ENCODE peak calls at places on chromosomes 12 and 14, in six cellular contexts. One of them, this sample, is unnamed.
A peak's percentile ranks its signal among the peaks of the same experiment; 100 is the strongest.

GRCh38 chr14:29814153-29815057 is 113.2 kb downstream of the PRKD1 start:
- DNase-seq in activated CD4-positive, alpha-beta T cell treated with anti-CD3 and anti-CD28 coated beads, Interleukin-2, amount 50 U/mL, for 1 hour: no peak
- DNase-seq in left colon: no peak
- DNase-seq in fibroblast of gingiva: no peak
- DNase-seq in WTC11: no peak
- DNase-seq in CD4-positive, alpha-beta T cell: no peak
- DNase-seq in this sample: peak; percentile 26

GRCh38 chr14:29410581-29410980 is 517.1 kb downstream of the PRKD1 start:
- DNase-seq in fibroblast of gingiva: no peak
- DNase-seq in WTC11: no peak
- DNase-seq in CD4-positive, alpha-beta T cell: no peak
- DNase-seq in activated CD4-positive, alpha-beta T cell treated with anti-CD3 and anti-CD28 coated beads, Interleukin-2, amount 50 U/mL, for 1 hour: no peak
- DNase-seq in left colon: no peak
- DNase-seq in this sample: no peak

GRCh38 chr12:4743046-4743445 is 22.8 kb downstream of the GALNT8 start:
- DNase-seq in WTC11: peak; percentile 29
- DNase-seq in fibroblast of gingiva: no peak
- DNase-seq in left colon: no peak
- DNase-seq in CD4-positive, alpha-beta T cell: no peak
- DNase-seq in activated CD4-positive, alpha-beta T cell treated with anti-CD3 and anti-CD28 coated beads, Interleukin-2, amount 50 U/mL, for 1 hour: no peak
- DNase-seq in this sample: no peak

GRCh38 chr12:76536546-76536945 is 23.0 kb downstream of the OSBPL8 start:
- DNase-seq in fibroblast of gingiva: no peak
- DNase-seq in activated CD4-positive, alpha-beta T cell treated with anti-CD3 and anti-CD28 coated beads, Interleukin-2, amount 50 U/mL, for 1 hour: no peak
- DNase-seq in WTC11: no peak
- DNase-seq in left colon: no peak
- DNase-seq in CD4-positive, alpha-beta T cell: no peak
- DNase-seq in this sample: no peak

GRCh38 chr12:25705256-25705655 is 152.2 kb upstream of the LMNTD1 start:
- DNase-seq in CD4-positive, alpha-beta T cell: no peak
- DNase-seq in WTC11: no peak
- DNase-seq in activated CD4-positive, alpha-beta T cell treated with anti-CD3 and anti-CD28 coated beads, Interleukin-2, amount 50 U/mL, for 1 hour: no peak
- DNase-seq in left colon: no peak
- DNase-seq in fibroblast of gingiva: no peak
- DNase-seq in this sample: no peak

GRCh38 chr12:60148831-60149230 is 553.0 kb downstream of the SLC16A7 start:
- DNase-seq in left colon: no peak
- DNase-seq in activated CD4-positive, alpha-beta T cell treated with anti-CD3 and anti-CD28 coated beads, Interleukin-2, amount 50 U/mL, for 1 hour: no peak
- DNase-seq in fibroblast of gingiva: peak; percentile 81
- DNase-seq in WTC11: no peak
- DNase-seq in CD4-positive, alpha-beta T cell: no peak
- DNase-seq in this sample: peak; percentile 70

GRCh38 chr14:104150201-104151027 is 12.0 kb downstream of the KIF26A start:
- DNase-seq in left colon: no peak
- DNase-seq in CD4-positive, alpha-beta T cell: no peak
- DNase-seq in fibroblast of gingiva: peak; percentile 63
- DNase-seq in WTC11: peak; percentile 71
- DNase-seq in activated CD4-positive, alpha-beta T cell treated with anti-CD3 and anti-CD28 coated beads, Interleukin-2, amount 50 U/mL, for 1 hour: no peak
- DNase-seq in this sample: peak; percentile 75

GRCh38 chr12:6533653-6534157 is 612 bp upstream of the GAPDH start:
- DNase-seq in CD4-positive, alpha-beta T cell: no peak
- DNase-seq in fibroblast of gingiva: peak; percentile 86
- DNase-seq in left colon: peak; percentile 78
- DNase-seq in activated CD4-positive, alpha-beta T cell treated with anti-CD3 and anti-CD28 coated beads, Interleukin-2, amount 50 U/mL, for 1 hour: peak; percentile 23
- DNase-seq in WTC11: peak; percentile 80
- DNase-seq in this sample: peak; percentile 62

GRCh38 chr12:124548854-124549378 is 18.5 kb downstream of the NCOR2 start:
- DNase-seq in WTC11: no peak
- DNase-seq in left colon: peak; percentile 60
- DNase-seq in fibroblast of gingiva: peak; percentile 89
- DNase-seq in activated CD4-positive, alpha-beta T cell treated with anti-CD3 and anti-CD28 coated beads, Interleukin-2, amount 50 U/mL, for 1 hour: no peak
- DNase-seq in CD4-positive, alpha-beta T cell: no peak
- DNase-seq in this sample: peak; percentile 49

GRCh38 chr14:70770490-70770889 is 38.8 kb downstream of the MAP3K9 start:
- DNase-seq in CD4-positive, alpha-beta T cell: no peak
- DNase-seq in left colon: no peak
- DNase-seq in WTC11: no peak
- DNase-seq in activated CD4-positive, alpha-beta T cell treated with anti-CD3 and anti-CD28 coated beads, Interleukin-2, amount 50 U/mL, for 1 hour: no peak
- DNase-seq in fibroblast of gingiva: no peak
- DNase-seq in this sample: no peak

GRCh38 chr14:105075364-105076295 is 10.4 kb upstream of the GPR132 start:
- DNase-seq in left colon: no peak
- DNase-seq in fibroblast of gingiva: no peak
- DNase-seq in WTC11: no peak
- DNase-seq in activated CD4-positive, alpha-beta T cell treated with anti-CD3 and anti-CD28 coated beads, Interleukin-2, amount 50 U/mL, for 1 hour: no peak
- DNase-seq in CD4-positive, alpha-beta T cell: no peak
- DNase-seq in this sample: no peak

GRCh38 chr12:128267651-128268347 is 829 bp downstream of the TMEM132C start:
- DNase-seq in activated CD4-positive, alpha-beta T cell treated with anti-CD3 and anti-CD28 coated beads, Interleukin-2, amount 50 U/mL, for 1 hour: no peak
- DNase-seq in left colon: no peak
- DNase-seq in fibroblast of gingiva: no peak
- DNase-seq in CD4-positive, alpha-beta T cell: no peak
- DNase-seq in WTC11: no peak
- DNase-seq in this sample: no peak

GRCh38 chr14:76828339-76829015 is 2.3 kb downstream of the LRRC74A start:
- DNase-seq in WTC11: no peak
- DNase-seq in left colon: no peak
- DNase-seq in fibroblast of gingiva: no peak
- DNase-seq in CD4-positive, alpha-beta T cell: no peak
- DNase-seq in activated CD4-positive, alpha-beta T cell treated with anti-CD3 and anti-CD28 coated beads, Interleukin-2, amount 50 U/mL, for 1 hour: no peak
- DNase-seq in this sample: no peak

GRCh38 chr12:53703746-53704145 is 23.5 kb downstream of the CALCOCO1 start:
- DNase-seq in WTC11: no peak
- DNase-seq in activated CD4-positive, alpha-beta T cell treated with anti-CD3 and anti-CD28 coated beads, Interleukin-2, amount 50 U/mL, for 1 hour: no peak
- DNase-seq in left colon: no peak
- DNase-seq in fibroblast of gingiva: no peak
- DNase-seq in CD4-positive, alpha-beta T cell: no peak
- DNase-seq in this sample: no peak

GRCh38 chr12:114853003-114853529 is 169.1 kb upstream of the TBX3 start:
- DNase-seq in activated CD4-positive, alpha-beta T cell treated with anti-CD3 and anti-CD28 coated beads, Interleukin-2, amount 50 U/mL, for 1 hour: no peak
- DNase-seq in left colon: no peak
- DNase-seq in fibroblast of gingiva: peak; percentile 66
- DNase-seq in WTC11: no peak
- DNase-seq in CD4-positive, alpha-beta T cell: no peak
- DNase-seq in this sample: no peak

GRCh38 chr14:39582028-39582654 is 149.9 kb upstream of the FBXO33 start:
- DNase-seq in left colon: no peak
- DNase-seq in fibroblast of gingiva: no peak
- DNase-seq in activated CD4-positive, alpha-beta T cell treated with anti-CD3 and anti-CD28 coated beads, Interleukin-2, amount 50 U/mL, for 1 hour: no peak
- DNase-seq in WTC11: no peak
- DNase-seq in CD4-positive, alpha-beta T cell: no peak
- DNase-seq in this sample: no peak

GRCh38 chr12:47302111-47302597 is 222.4 kb upstream of the AMIGO2 start:
- DNase-seq in WTC11: no peak
- DNase-seq in activated CD4-positive, alpha-beta T cell treated with anti-CD3 and anti-CD28 coated beads, Interleukin-2, amount 50 U/mL, for 1 hour: no peak
- DNase-seq in CD4-positive, alpha-beta T cell: no peak
- DNase-seq in fibroblast of gingiva: no peak
- DNase-seq in left colon: no peak
- DNase-seq in this sample: no peak

GRCh38 chr14:73245401-73246325 is 8.4 kb downstream of the PAPLN start:
- DNase-seq in left colon: no peak
- DNase-seq in WTC11: peak; percentile 57
- DNase-seq in fibroblast of gingiva: peak; percentile 61
- DNase-seq in activated CD4-positive, alpha-beta T cell treated with anti-CD3 and anti-CD28 coated beads, Interleukin-2, amount 50 U/mL, for 1 hour: peak; percentile 22
- DNase-seq in CD4-positive, alpha-beta T cell: peak; percentile 15
- DNase-seq in this sample: no peak

GRCh38 chr12:2082321-2082720 is 29.5 kb downstream of the CACNA1C start:
- DNase-seq in fibroblast of gingiva: no peak
- DNase-seq in WTC11: no peak
- DNase-seq in activated CD4-positive, alpha-beta T cell treated with anti-CD3 and anti-CD28 coated beads, Interleukin-2, amount 50 U/mL, for 1 hour: no peak
- DNase-seq in CD4-positive, alpha-beta T cell: no peak
- DNase-seq in left colon: no peak
- DNase-seq in this sample: no peak

GRCh38 chr14:58085877-58086276 is 66.1 kb downstream of the ARMH4 start:
- DNase-seq in fibroblast of gingiva: no peak
- DNase-seq in activated CD4-positive, alpha-beta T cell treated with anti-CD3 and anti-CD28 coated beads, Interleukin-2, amount 50 U/mL, for 1 hour: no peak
- DNase-seq in WTC11: no peak
- DNase-seq in left colon: no peak
- DNase-seq in CD4-positive, alpha-beta T cell: no peak
- DNase-seq in this sample: no peak

GRCh38 chr12:24561882-24562760 is 386.8 kb downstream of the BCAT1 start:
- DNase-seq in WTC11: peak; percentile 80
- DNase-seq in fibroblast of gingiva: peak; percentile 76
- DNase-seq in CD4-positive, alpha-beta T cell: no peak
- DNase-seq in left colon: peak; percentile 41
- DNase-seq in activated CD4-positive, alpha-beta T cell treated with anti-CD3 and anti-CD28 coated beads, Interleukin-2, amount 50 U/mL, for 1 hour: no peak
- DNase-seq in this sample: no peak

GRCh38 chr12:108338915-108339657 is at the start of gene CMKLR1:
- DNase-seq in left colon: peak; percentile 29
- DNase-seq in activated CD4-positive, alpha-beta T cell treated with anti-CD3 and anti-CD28 coated beads, Interleukin-2, amount 50 U/mL, for 1 hour: no peak
- DNase-seq in CD4-positive, alpha-beta T cell: no peak
- DNase-seq in WTC11: peak; percentile 30
- DNase-seq in fibroblast of gingiva: peak; percentile 15
- DNase-seq in this sample: no peak

GRCh38 chr12:50555471-50555885 is 50.7 kb downstream of the DIP2B start:
- DNase-seq in left colon: no peak
- DNase-seq in activated CD4-positive, alpha-beta T cell treated with anti-CD3 and anti-CD28 coated beads, Interleukin-2, amount 50 U/mL, for 1 hour: no peak
- DNase-seq in fibroblast of gingiva: no peak
- DNase-seq in CD4-positive, alpha-beta T cell: no peak
- DNase-seq in WTC11: no peak
- DNase-seq in this sample: no peak

GRCh38 chr12:3335078-3335487 is 155.9 kb upstream of the PRMT8 start:
- DNase-seq in WTC11: no peak
- DNase-seq in CD4-positive, alpha-beta T cell: no peak
- DNase-seq in fibroblast of gingiva: no peak
- DNase-seq in left colon: no peak
- DNase-seq in activated CD4-positive, alpha-beta T cell treated with anti-CD3 and anti-CD28 coated beads, Interleukin-2, amount 50 U/mL, for 1 hour: no peak
- DNase-seq in this sample: no peak

GRCh38 chr14:36647827-36648753 is 13.6 kb upstream of the PAX9 start:
- DNase-seq in CD4-positive, alpha-beta T cell: no peak
- DNase-seq in fibroblast of gingiva: peak; percentile 54
- DNase-seq in activated CD4-positive, alpha-beta T cell treated with anti-CD3 and anti-CD28 coated beads, Interleukin-2, amount 50 U/mL, for 1 hour: no peak
- DNase-seq in left colon: no peak
- DNase-seq in WTC11: peak; percentile 70
- DNase-seq in this sample: peak; percentile 16

GRCh38 chr12:25764892-25765291 is 193.6 kb upstream of the RASSF8 start:
- DNase-seq in activated CD4-positive, alpha-beta T cell treated with anti-CD3 and anti-CD28 coated beads, Interleukin-2, amount 50 U/mL, for 1 hour: no peak
- DNase-seq in left colon: no peak
- DNase-seq in CD4-positive, alpha-beta T cell: no peak
- DNase-seq in WTC11: no peak
- DNase-seq in fibroblast of gingiva: no peak
- DNase-seq in this sample: no peak

GRCh38 chr12:113537751-113538087 is 66.0 kb upstream of the LHX5 start:
- DNase-seq in fibroblast of gingiva: no peak
- DNase-seq in activated CD4-positive, alpha-beta T cell treated with anti-CD3 and anti-CD28 coated beads, Interleukin-2, amount 50 U/mL, for 1 hour: no peak
- DNase-seq in left colon: no peak
- DNase-seq in CD4-positive, alpha-beta T cell: no peak
- DNase-seq in WTC11: no peak
- DNase-seq in this sample: no peak

GRCh38 chr12:17352164-17352563 is 737.8 kb downstream of the RERGL start:
- DNase-seq in fibroblast of gingiva: no peak
- DNase-seq in WTC11: no peak
- DNase-seq in left colon: no peak
- DNase-seq in CD4-positive, alpha-beta T cell: no peak
- DNase-seq in activated CD4-positive, alpha-beta T cell treated with anti-CD3 and anti-CD28 coated beads, Interleukin-2, amount 50 U/mL, for 1 hour: no peak
- DNase-seq in this sample: no peak

GRCh38 chr12:122946690-122947271 is 19.5 kb downstream of the ABCB9 start:
- DNase-seq in CD4-positive, alpha-beta T cell: no peak
- DNase-seq in activated CD4-positive, alpha-beta T cell treated with anti-CD3 and anti-CD28 coated beads, Interleukin-2, amount 50 U/mL, for 1 hour: peak; percentile 41
- DNase-seq in fibroblast of gingiva: peak; percentile 98
- DNase-seq in WTC11: no peak
- DNase-seq in left colon: peak; percentile 93
- DNase-seq in this sample: peak; percentile 93

GRCh38 chr14:61493239-61493638 is 171.9 kb downstream of the PRKCH start:
- DNase-seq in activated CD4-positive, alpha-beta T cell treated with anti-CD3 and anti-CD28 coated beads, Interleukin-2, amount 50 U/mL, for 1 hour: no peak
- DNase-seq in fibroblast of gingiva: peak; percentile 88
- DNase-seq in WTC11: no peak
- DNase-seq in CD4-positive, alpha-beta T cell: no peak
- DNase-seq in left colon: no peak
- DNase-seq in this sample: peak; percentile 71

GRCh38 chr12:63068857-63069442 is 82.1 kb downstream of the AVPR1A start:
- DNase-seq in fibroblast of gingiva: peak; percentile 65
- DNase-seq in WTC11: no peak
- DNase-seq in left colon: no peak
- DNase-seq in CD4-positive, alpha-beta T cell: no peak
- DNase-seq in activated CD4-positive, alpha-beta T cell treated with anti-CD3 and anti-CD28 coated beads, Interleukin-2, amount 50 U/mL, for 1 hour: no peak
- DNase-seq in this sample: peak; percentile 74

GRCh38 chr12:52371716-52372115 is 4.4 kb upstream of the KRT85 start:
- DNase-seq in fibroblast of gingiva: no peak
- DNase-seq in CD4-positive, alpha-beta T cell: no peak
- DNase-seq in activated CD4-positive, alpha-beta T cell treated with anti-CD3 and anti-CD28 coated beads, Interleukin-2, amount 50 U/mL, for 1 hour: no peak
- DNase-seq in left colon: no peak
- DNase-seq in WTC11: no peak
- DNase-seq in this sample: no peak

GRCh38 chr14:58744951-58745350 is 107.2 kb downstream of the DACT1 start:
- DNase-seq in fibroblast of gingiva: no peak
- DNase-seq in CD4-positive, alpha-beta T cell: no peak
- DNase-seq in activated CD4-positive, alpha-beta T cell treated with anti-CD3 and anti-CD28 coated beads, Interleukin-2, amount 50 U/mL, for 1 hour: no peak
- DNase-seq in WTC11: no peak
- DNase-seq in left colon: no peak
- DNase-seq in this sample: no peak

GRCh38 chr12:130546494-130546893 is 169.6 kb downstream of the RIMBP2 start:
- DNase-seq in left colon: no peak
- DNase-seq in activated CD4-positive, alpha-beta T cell treated with anti-CD3 and anti-CD28 coated beads, Interleukin-2, amount 50 U/mL, for 1 hour: no peak
- DNase-seq in WTC11: no peak
- DNase-seq in CD4-positive, alpha-beta T cell: no peak
- DNase-seq in fibroblast of gingiva: no peak
- DNase-seq in this sample: no peak

GRCh38 chr14:65192686-65193085 is 90.4 kb upstream of the MAX start:
- DNase-seq in left colon: no peak
- DNase-seq in fibroblast of gingiva: no peak
- DNase-seq in CD4-positive, alpha-beta T cell: no peak
- DNase-seq in WTC11: no peak
- DNase-seq in activated CD4-positive, alpha-beta T cell treated with anti-CD3 and anti-CD28 coated beads, Interleukin-2, amount 50 U/mL, for 1 hour: no peak
- DNase-seq in this sample: no peak

GRCh38 chr14:102370305-102370809 is 7.6 kb downstream of the TECPR2 start:
- DNase-seq in activated CD4-positive, alpha-beta T cell treated with anti-CD3 and anti-CD28 coated beads, Interleukin-2, amount 50 U/mL, for 1 hour: no peak
- DNase-seq in left colon: no peak
- DNase-seq in fibroblast of gingiva: no peak
- DNase-seq in WTC11: no peak
- DNase-seq in CD4-positive, alpha-beta T cell: no peak
- DNase-seq in this sample: no peak

GRCh38 chr14:58341152-58341748 is 42.9 kb downstream of the ARID4A start:
- DNase-seq in CD4-positive, alpha-beta T cell: no peak
- DNase-seq in left colon: no peak
- DNase-seq in activated CD4-positive, alpha-beta T cell treated with anti-CD3 and anti-CD28 coated beads, Interleukin-2, amount 50 U/mL, for 1 hour: no peak
- DNase-seq in WTC11: no peak
- DNase-seq in fibroblast of gingiva: no peak
- DNase-seq in this sample: no peak